ENCODE peak calls at places on chromosomes 1 and 21, in seven cellular contexts. Q is effector CD4-positive, alpha-beta T cell; D is iPS DF 19.7; G is left ventricle myocardium inferior; R is GM06990; H is ureter; F is naive thymus-derived CD8-positive, alpha-beta T cell. M is an unnamed sample.

GRCh38 chr1:156896490-156897033 is 3.0 kb downstream of the PEAR1 start:
- DNase-seq in Q (no peak), D (no peak), G (no peak), R (no peak), H (no peak), F (no peak), M (no peak)

GRCh38 chr1:44237721-44238457 is 24.6 kb downstream of the DMAP1 start:
- DNase-seq in Q (no peak), D (peak; percentile 61), G (no peak), R (peak; percentile 62), H (peak; percentile 82), F (peak; percentile 20), M (no peak)

GRCh38 chr1:95703046-95703445 is 469.0 kb downstream of the RWDD3 start:
- DNase-seq in Q (no peak), D (no peak), G (no peak), R (no peak), H (no peak), F (no peak), M (no peak)

GRCh38 chr1:81234237-81234636 is 566.5 kb upstream of the ADGRL2 start:
- DNase-seq in Q (no peak), D (no peak), G (no peak), R (no peak), H (no peak), F (no peak), M (no peak)

GRCh38 chr1:10867138-10867721 is 70.8 kb upstream of the CASZ1 start:
- DNase-seq in Q (peak; percentile 57), D (no peak), G (peak; percentile 53), R (peak; percentile 53), H (peak; percentile 63), F (peak; percentile 49), M (peak; percentile 42)

GRCh38 chr1:107964397-107965111 is 426 bp downstream of the VAV3 start:
- DNase-seq in Q (peak; percentile 10), D (no peak), G (no peak), R (peak; percentile 64), H (no peak), F (no peak), M (no peak)

GRCh38 chr21:45293214-45293725 is 5.6 kb upstream of the POFUT2 start:
- DNase-seq in Q (no peak), D (no peak), G (no peak), R (no peak), H (peak; percentile 47), F (no peak), M (no peak)

GRCh38 chr1:222892137-222892763 is 77.4 kb downstream of the DISP1 start:
- DNase-seq in Q (no peak), D (no peak), G (no peak), R (no peak), H (no peak), F (no peak), M (no peak)

GRCh38 chr1:178093958-178094751 is at the start of gene RASAL2:
- DNase-seq in Q (no peak), D (no peak), G (peak; percentile 73), R (peak; percentile 44), H (peak; percentile 64), F (no peak), M (no peak)

GRCh38 chr1:53085405-53085804 is 23.4 kb downstream of the PODN start:
- DNase-seq in Q (no peak), D (no peak), G (no peak), R (no peak), H (no peak), F (no peak), M (no peak)

GRCh38 chr1:80250573-80251168 is 1244.1 kb upstream of the ADGRL4 start:
- DNase-seq in Q (no peak), D (no peak), G (no peak), R (no peak), H (no peak), F (no peak), M (no peak)

GRCh38 chr1:204923626-204924012 is 53.0 kb downstream of the NFASC start:
- DNase-seq in Q (no peak), D (no peak), G (no peak), R (no peak), H (no peak), F (no peak), M (no peak)

GRCh38 chr1:201542166-201543045 is 3.5 kb downstream of the NAV1 start:
- DNase-seq in Q (no peak), D (no peak), G (peak; percentile 34), R (no peak), H (no peak), F (no peak), M (no peak)

GRCh38 chr1:91879739-91880138 is 6.2 kb downstream of the TGFBR3 start:
- DNase-seq in Q (no peak), D (no peak), G (no peak), R (no peak), H (no peak), F (no peak), M (no peak)

GRCh38 chr1:3846521-3846920 is 10.5 kb downstream of the CEP104 start:
- DNase-seq in Q (no peak), D (no peak), G (no peak), R (no peak), H (no peak), F (no peak), M (no peak)

GRCh38 chr21:33587792-33588484 is 546 bp downstream of the DONSON start:
- DNase-seq in Q (no peak), D (no peak), G (no peak), R (peak; percentile 63), H (peak; percentile 50), F (no peak), M (no peak)

GRCh38 chr1:6144622-6145021 is 35.5 kb downstream of the CHD5 start:
- DNase-seq in Q (no peak), D (no peak), G (no peak), R (no peak), H (no peak), F (no peak), M (no peak)

GRCh38 chr1:187959062-187959461 is 1130.3 kb downstream of the PLA2G4A start:
- DNase-seq in Q (no peak), D (no peak), G (no peak), R (no peak), H (no peak), F (no peak), M (no peak)

GRCh38 chr1:66725885-66726665 is 26.2 kb upstream of the DYNLT5 start:
- DNase-seq in Q (peak; percentile 43), D (peak; percentile 54), G (peak; percentile 14), R (no peak), H (peak; percentile 46), F (peak; percentile 7), M (peak; percentile 3)

GRCh38 chr1:154886281-154887036 is 16.4 kb upstream of the KCNN3 start:
- DNase-seq in Q (no peak), D (no peak), G (no peak), R (no peak), H (no peak), F (no peak), M (no peak)

GRCh38 chr1:9890224-9890731 is 19.8 kb downstream of the CTNNBIP1 start:
- DNase-seq in Q (no peak), D (no peak), G (peak; percentile 60), R (no peak), H (peak; percentile 66), F (no peak), M (no peak)

GRCh38 chr1:94362466-94363058 is 55.6 kb upstream of the ABCD3 start:
- DNase-seq in Q (no peak), D (no peak), G (no peak), R (no peak), H (no peak), F (no peak), M (no peak)

GRCh38 chr1:52635321-52636089 is 2.5 kb downstream of the SHISAL2A start:
- DNase-seq in Q (no peak), D (no peak), G (no peak), R (no peak), H (no peak), F (no peak), M (no peak)

GRCh38 chr1:219639843-219640606 is 27.1 kb upstream of the ZC3H11B start:
- DNase-seq in Q (no peak), D (no peak), G (no peak), R (no peak), H (no peak), F (no peak), M (no peak)

GRCh38 chr1:45892068-45892785 is 88.8 kb downstream of the MAST2 start:
- DNase-seq in Q (no peak), D (no peak), G (no peak), R (no peak), H (no peak), F (no peak), M (no peak)

GRCh38 chr1:10299174-10299573 is 88.8 kb downstream of the KIF1B start:
- DNase-seq in Q (no peak), D (no peak), G (no peak), R (no peak), H (no peak), F (no peak), M (no peak)

GRCh38 chr1:65148548-65149390 is 766 bp downstream of the AK4 start:
- DNase-seq in Q (no peak), D (no peak), G (peak; percentile 60), R (peak; percentile 84), H (peak; percentile 69), F (peak; percentile 3), M (no peak)

GRCh38 chr1:54763814-54764131 is 550 bp downstream of the PARS2 start:
- DNase-seq in Q (no peak), D (no peak), G (no peak), R (no peak), H (no peak), F (no peak), M (no peak)

GRCh38 chr1:167905182-167905581 is 8.8 kb downstream of the ADCY10 start:
- DNase-seq in Q (no peak), D (peak; percentile 23), G (no peak), R (no peak), H (no peak), F (no peak), M (no peak)

GRCh38 chr21:28779914-28780313 is 212.8 kb downstream of the LTN1 start:
- DNase-seq in Q (no peak), D (no peak), G (no peak), R (no peak), H (no peak), F (no peak), M (no peak)

GRCh38 chr1:62299426-62300200 is 19.6 kb downstream of the KANK4 start:
- DNase-seq in Q (no peak), D (no peak), G (no peak), R (no peak), H (no peak), F (no peak), M (no peak)

M was measured in T follicular helper cell.